ENCODE peak calls at places on chromosomes 11 and 22, in seven cellular contexts. One of them, this sample, is unnamed.

GRCh38 chr11:16800382-16800781 is 61.9 kb downstream of the C11orf58 start:
- DNase-seq in GM23338: no peak
- DNase-seq in stomach: no peak
- DNase-seq in SK-N-SH: no peak
- DNase-seq in HCT116: no peak
- DNase-seq in K562: no peak
- DNase-seq in HepG2: no peak
- DNase-seq in this sample: peak

GRCh38 chr11:129230006-129230405 is 37.9 kb upstream of the ARHGAP32 start:
- DNase-seq in GM23338: no peak
- DNase-seq in stomach: no peak
- DNase-seq in SK-N-SH: no peak
- DNase-seq in HCT116: no peak
- DNase-seq in K562: no peak
- DNase-seq in HepG2: no peak
- DNase-seq in this sample: no peak

GRCh38 chr11:14500181-14500651 is 605 bp upstream of the COPB1 start:
- DNase-seq in GM23338: peak
- DNase-seq in stomach: peak
- DNase-seq in SK-N-SH: peak
- DNase-seq in HCT116: no peak
- DNase-seq in K562: no peak
- DNase-seq in HepG2: peak
- DNase-seq in this sample: peak

GRCh38 chr11:94845622-94846021 is 77.5 kb downstream of the AMOTL1 start:
- DNase-seq in GM23338: no peak
- DNase-seq in stomach: peak
- DNase-seq in SK-N-SH: no peak
- DNase-seq in HCT116: no peak
- DNase-seq in K562: no peak
- DNase-seq in HepG2: peak
- DNase-seq in this sample: no peak

GRCh38 chr22:27024982-27025381 is 367.6 kb downstream of the MIAT start:
- DNase-seq in GM23338: peak
- DNase-seq in stomach: no peak
- DNase-seq in SK-N-SH: no peak
- DNase-seq in HCT116: no peak
- DNase-seq in K562: no peak
- DNase-seq in HepG2: no peak
- DNase-seq in this sample: no peak

GRCh38 chr11:67310246-67311050 is 7.1 kb downstream of the SSH3 start:
- DNase-seq in GM23338: no peak
- DNase-seq in stomach: peak
- DNase-seq in SK-N-SH: no peak
- DNase-seq in HCT116: no peak
- DNase-seq in K562: no peak
- DNase-seq in HepG2: no peak
- DNase-seq in this sample: peak

GRCh38 chr11:59295435-59295834 is 63.3 kb upstream of the OR5AN1 start:
- DNase-seq in GM23338: no peak
- DNase-seq in stomach: no peak
- DNase-seq in SK-N-SH: no peak
- DNase-seq in HCT116: no peak
- DNase-seq in K562: no peak
- DNase-seq in HepG2: no peak
- DNase-seq in this sample: no peak

GRCh38 chr22:50446708-50447575 is 27.9 kb downstream of the SBF1 start:
- DNase-seq in GM23338: no peak
- DNase-seq in stomach: peak
- DNase-seq in SK-N-SH: no peak
- DNase-seq in HCT116: no peak
- DNase-seq in K562: no peak
- DNase-seq in HepG2: no peak
- DNase-seq in this sample: no peak

GRCh38 chr11:117479372-117479771 is 151.7 kb downstream of the CEP164 start:
- DNase-seq in GM23338: peak
- DNase-seq in stomach: no peak
- DNase-seq in SK-N-SH: no peak
- DNase-seq in HCT116: peak
- DNase-seq in K562: peak
- DNase-seq in HepG2: no peak
- DNase-seq in this sample: no peak

GRCh38 chr11:3867209-3868071 is 12.0 kb downstream of the STIM1 start:
- DNase-seq in GM23338: no peak
- DNase-seq in stomach: peak
- DNase-seq in SK-N-SH: peak
- DNase-seq in HCT116: no peak
- DNase-seq in K562: peak
- DNase-seq in HepG2: peak
- DNase-seq in this sample: no peak

GRCh38 chr11:68120212-68121066 is 749 bp downstream of the CHKA start:
- DNase-seq in GM23338: peak
- DNase-seq in stomach: no peak
- DNase-seq in SK-N-SH: peak
- DNase-seq in HCT116: no peak
- DNase-seq in K562: peak
- DNase-seq in HepG2: peak
- DNase-seq in this sample: peak

GRCh38 chr22:50303848-50304527 is 3.5 kb downstream of the PLXNB2 start:
- DNase-seq in GM23338: peak
- DNase-seq in stomach: peak
- DNase-seq in SK-N-SH: peak
- DNase-seq in HCT116: no peak
- DNase-seq in K562: peak
- DNase-seq in HepG2: peak
- DNase-seq in this sample: no peak

GRCh38 chr22:44622147-44622427 is 79.9 kb upstream of the PRR5 start:
- DNase-seq in GM23338: no peak
- DNase-seq in stomach: no peak
- DNase-seq in SK-N-SH: peak
- DNase-seq in HCT116: no peak
- DNase-seq in K562: peak
- DNase-seq in HepG2: no peak
- DNase-seq in this sample: peak

GRCh38 chr11:14376920-14377319 is 17.9 kb upstream of the RRAS2 start:
- DNase-seq in GM23338: no peak
- DNase-seq in stomach: no peak
- DNase-seq in SK-N-SH: no peak
- DNase-seq in HCT116: no peak
- DNase-seq in K562: no peak
- DNase-seq in HepG2: no peak
- DNase-seq in this sample: no peak

GRCh38 chr22:25488244-25489020 is 76.0 kb upstream of the GRK3 start:
- DNase-seq in GM23338: no peak
- DNase-seq in stomach: peak
- DNase-seq in SK-N-SH: peak
- DNase-seq in HCT116: peak
- DNase-seq in K562: no peak
- DNase-seq in HepG2: peak
- DNase-seq in this sample: no peak

DNA sequence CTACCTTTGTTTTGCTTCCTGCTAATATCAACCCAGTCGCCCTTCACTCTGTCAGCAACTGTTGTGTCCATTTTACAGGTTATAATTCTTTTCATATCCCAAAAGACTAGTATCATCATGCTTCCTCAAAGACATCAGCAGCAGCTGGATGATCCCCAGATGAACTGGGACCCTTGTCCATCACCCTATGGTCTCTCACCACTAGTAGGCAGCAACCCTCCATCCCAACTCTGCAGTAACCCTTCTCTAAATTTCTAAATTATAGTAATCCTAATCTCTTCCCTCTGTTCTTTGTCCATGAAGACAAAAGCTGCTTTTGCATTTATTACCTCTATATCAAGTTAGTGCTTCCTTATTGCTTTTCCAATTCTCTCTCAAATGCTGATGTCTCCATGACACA is 1025.8 kb downstream of the FAM181B start:
- DNase-seq in GM23338: peak
- DNase-seq in stomach: no peak
- DNase-seq in SK-N-SH: peak
- DNase-seq in HCT116: no peak
- DNase-seq in K562: no peak
- DNase-seq in HepG2: no peak
- DNase-seq in this sample: no peak
- TF ChIP-seq CTCF in GM23338: peak
- TF ChIP-seq CTCF in stomach: no peak
- TF ChIP-seq CTCF in SK-N-SH: peak
- TF ChIP-seq CTCF in HCT116: no peak
- TF ChIP-seq CTCF in K562: no peak
- TF ChIP-seq CTCF in HepG2: no peak
- TF ChIP-seq CTCF in this sample: no peak

DNA sequence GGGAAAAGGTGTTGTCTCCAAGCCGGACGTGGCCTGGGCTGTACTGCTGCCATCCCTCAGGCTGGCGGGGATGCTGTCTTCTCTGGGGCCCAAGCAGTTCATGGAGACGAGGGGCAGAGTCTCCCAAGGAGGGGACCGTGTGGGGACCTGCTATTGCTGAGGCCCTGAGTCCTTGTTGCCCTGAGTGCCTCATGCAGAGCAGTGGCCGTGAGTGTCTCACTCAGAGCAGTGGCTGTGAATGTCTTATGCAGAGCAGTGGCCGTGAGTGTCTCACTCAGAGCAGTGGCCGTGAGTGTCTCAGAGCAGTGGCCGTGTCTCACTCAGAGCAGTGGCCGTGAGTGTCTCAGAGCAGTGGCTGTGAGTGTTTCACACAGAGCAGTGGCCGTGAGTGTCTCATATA is 54.7 kb downstream of the GRAMD4 start:
- DNase-seq in GM23338: no peak
- DNase-seq in stomach: no peak
- DNase-seq in SK-N-SH: no peak
- DNase-seq in HCT116: no peak
- DNase-seq in K562: no peak
- DNase-seq in HepG2: no peak
- DNase-seq in this sample: no peak
- H3K27ac ChIP-seq in GM23338: no peak
- H3K27ac ChIP-seq in stomach: peak
- H3K27ac ChIP-seq in SK-N-SH: no peak
- H3K27ac ChIP-seq in HCT116: no peak
- H3K27ac ChIP-seq in K562: no peak
- H3K27ac ChIP-seq in HepG2: no peak
- H3K27ac ChIP-seq in this sample: no peak

GRCh38 chr11:121374286-121374985 is 77.7 kb upstream of the SORL1 start:
- DNase-seq in GM23338: no peak
- DNase-seq in stomach: no peak
- DNase-seq in SK-N-SH: no peak
- DNase-seq in HCT116: no peak
- DNase-seq in K562: no peak
- DNase-seq in HepG2: no peak
- DNase-seq in this sample: no peak

GRCh38 chr11:121369366-121369765 is 76.8 kb downstream of the SC5D start:
- DNase-seq in GM23338: no peak
- DNase-seq in stomach: no peak
- DNase-seq in SK-N-SH: no peak
- DNase-seq in HCT116: no peak
- DNase-seq in K562: no peak
- DNase-seq in HepG2: no peak
- DNase-seq in this sample: no peak

GRCh38 chr11:121368504-121368903 is 75.9 kb downstream of the SC5D start:
- DNase-seq in GM23338: no peak
- DNase-seq in stomach: no peak
- DNase-seq in SK-N-SH: no peak
- DNase-seq in HCT116: no peak
- DNase-seq in K562: no peak
- DNase-seq in HepG2: no peak
- DNase-seq in this sample: no peak

GRCh38 chr11:121372671-121373429 is 79.3 kb upstream of the SORL1 start:
- DNase-seq in GM23338: peak
- DNase-seq in stomach: no peak
- DNase-seq in SK-N-SH: no peak
- DNase-seq in HCT116: no peak
- DNase-seq in K562: no peak
- DNase-seq in HepG2: no peak
- DNase-seq in this sample: no peak

GRCh38 chr11:121372028-121372427 is 79.5 kb downstream of the SC5D start:
- DNase-seq in GM23338: no peak
- DNase-seq in stomach: no peak
- DNase-seq in SK-N-SH: no peak
- DNase-seq in HCT116: no peak
- DNase-seq in K562: no peak
- DNase-seq in HepG2: no peak
- DNase-seq in this sample: no peak
- TF ChIP-seq POLR2AphosphoS5 in GM23338: no peak
- TF ChIP-seq POLR2AphosphoS5 in stomach: no peak
- TF ChIP-seq POLR2AphosphoS5 in SK-N-SH: no peak
- TF ChIP-seq POLR2AphosphoS5 in HCT116: no peak
- TF ChIP-seq POLR2AphosphoS5 in K562: no peak
- TF ChIP-seq POLR2AphosphoS5 in HepG2: no peak
- TF ChIP-seq POLR2AphosphoS5 in this sample: no peak

GRCh38 chr22:18071968-18072310 is 5.9 kb upstream of the PEX26 start:
- DNase-seq in GM23338: no peak
- DNase-seq in stomach: no peak
- DNase-seq in SK-N-SH: no peak
- DNase-seq in HCT116: no peak
- DNase-seq in K562: no peak
- DNase-seq in HepG2: no peak
- DNase-seq in this sample: peak

GRCh38 chr22:18068991-18069390 is 8.8 kb upstream of the PEX26 start:
- DNase-seq in GM23338: no peak
- DNase-seq in stomach: no peak
- DNase-seq in SK-N-SH: no peak
- DNase-seq in HCT116: no peak
- DNase-seq in K562: no peak
- DNase-seq in HepG2: no peak
- DNase-seq in this sample: no peak

GRCh38 chr22:18068381-18068988 is 9.3 kb upstream of the PEX26 start:
- DNase-seq in GM23338: no peak
- DNase-seq in stomach: no peak
- DNase-seq in SK-N-SH: no peak
- DNase-seq in HCT116: no peak
- DNase-seq in K562: no peak
- DNase-seq in HepG2: peak
- DNase-seq in this sample: no peak

GRCh38 chr22:18070041-18070440 is 7.7 kb upstream of the PEX26 start:
- DNase-seq in GM23338: no peak
- DNase-seq in stomach: no peak
- DNase-seq in SK-N-SH: no peak
- DNase-seq in HCT116: no peak
- DNase-seq in K562: no peak
- DNase-seq in HepG2: no peak
- DNase-seq in this sample: no peak

DNA sequence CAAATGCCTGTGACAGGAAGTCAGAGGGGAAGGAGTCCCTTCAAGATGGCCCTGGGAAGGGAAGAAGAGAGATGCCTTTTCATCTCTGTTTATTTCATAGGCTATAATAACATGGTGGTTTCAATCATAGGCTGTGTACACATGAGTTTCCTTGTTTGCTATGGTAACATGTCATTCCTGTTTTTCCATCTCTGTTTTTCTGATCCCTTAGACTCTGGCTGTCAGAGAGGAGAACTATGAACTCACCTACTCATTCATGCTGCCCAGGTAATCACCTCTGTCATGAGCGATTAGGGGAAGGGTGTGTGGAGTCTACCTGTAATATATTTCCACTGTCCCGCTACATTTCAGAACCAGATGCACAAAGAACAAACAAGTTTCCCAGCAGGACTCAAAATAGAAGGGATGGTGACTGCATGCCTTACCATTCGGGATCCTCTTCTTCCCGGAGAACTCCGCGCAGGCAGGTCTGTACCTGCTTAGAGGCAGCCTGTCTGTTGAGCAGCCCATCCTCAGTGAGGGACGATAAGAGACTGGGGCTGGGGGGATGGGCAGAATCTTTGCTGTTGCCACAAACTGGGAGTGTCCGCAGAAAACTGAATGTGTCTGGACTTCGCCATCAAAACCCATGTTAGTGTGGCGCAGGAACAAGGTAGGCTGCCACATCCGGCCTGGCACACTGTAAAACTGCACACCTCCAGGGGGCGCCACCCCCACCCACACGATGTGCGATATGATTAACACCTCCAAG is 7.1 kb upstream of the PEX26 start:
- DNase-seq in GM23338: peak
- DNase-seq in stomach: no peak
- DNase-seq in SK-N-SH: no peak
- DNase-seq in HCT116: no peak
- DNase-seq in K562: peak
- DNase-seq in HepG2: peak
- DNase-seq in this sample: peak
- TF ChIP-seq CTCF in GM23338: peak
- TF ChIP-seq CTCF in stomach: no peak
- TF ChIP-seq CTCF in SK-N-SH: peak
- TF ChIP-seq CTCF in HCT116: no peak
- TF ChIP-seq CTCF in K562: peak
- TF ChIP-seq CTCF in HepG2: peak
- TF ChIP-seq CTCF in this sample: no peak

This sample was measured in spleen.